ENCODE peak calls at places on chromosomes 16 and 17, in seven cellular contexts. X is activated CD8-positive, alpha-beta T cell treated with anti-CD3 and anti-CD28 coated beads, Interleukin-2, amount 10 ng/mL, durations not matched to agents 7 days and 5 days; Y is stimulated activated CD4-positive, alpha-beta T cell treated with anti-CD3 and anti-CD28 coated beads, Interleukin-1b, Interleukin-23, amount 100 ng/mL, for 24 hours; V is ELF-1; O is anterior cingulate cortex; Q is LoVo; G is AG04450. S is an unnamed sample.

GRCh38 chr16:105521-105920 is 27.5 kb downstream of the MPG start:
- DNase-seq in V (no peak), O (no peak), G (no peak), Y (no peak), X (no peak), Q (no peak), S (no peak)

GRCh38 chr17:41917957-41918391 is 777 bp downstream of the ACLY start:
- DNase-seq in O (no peak), V (peak), Y (peak), G (no peak), Q (peak), X (peak), S (no peak)

GRCh38 chr17:67608691-67609090 is 109.0 kb upstream of the NOL11 start:
- DNase-seq in X (no peak), Q (no peak), Y (no peak), V (peak), O (no peak), G (peak), S (no peak)

GRCh38 chr17:35809855-35810461 is 674 bp downstream of the TAF15 start:
- DNase-seq in V (no peak), O (no peak), G (no peak), Q (no peak), Y (no peak), X (no peak), S (no peak)

GRCh38 chr17:57999496-58000017 is 7.5 kb downstream of the SRSF1 start:
- DNase-seq in Y (no peak), O (no peak), G (peak), Q (peak), X (no peak), V (no peak), S (peak)

GRCh38 chr17:49600949-49601348 is 25.3 kb downstream of the NXPH3 start:
- DNase-seq in X (no peak), O (no peak), G (no peak), V (no peak), Q (no peak), Y (no peak), S (no peak)

GRCh38 chr17:9294661-9295210 is 273.4 kb downstream of the NTN1 start:
- DNase-seq in Y (no peak), V (no peak), Q (no peak), G (no peak), X (no peak), O (no peak), S (no peak)

GRCh38 chr16:86030116-86030515 is 131.2 kb downstream of the IRF8 start:
- DNase-seq in V (no peak), X (no peak), O (no peak), Y (no peak), G (no peak), Q (no peak), S (no peak)

GRCh38 chr17:39167492-39167891 is 1.5 kb upstream of the ARL5C start:
- DNase-seq in O (no peak), Y (no peak), X (peak), V (no peak), Q (no peak), G (no peak), S (no peak)

GRCh38 chr16:27154573-27155521 is 48.5 kb upstream of the KDM8 start:
- DNase-seq in X (peak), Y (peak), V (peak), Q (peak), G (no peak), O (peak), S (peak)

GRCh38 chr17:79065105-79065670 is 9.4 kb upstream of the ENGASE start:
- DNase-seq in O (no peak), V (peak), G (no peak), Y (peak), X (peak), Q (peak), S (peak)

GRCh38 chr17:45686250-45686649 is 97.9 kb upstream of the CRHR1 start:
- DNase-seq in G (no peak), Q (no peak), O (no peak), Y (no peak), X (no peak), V (no peak), S (no peak)

GRCh38 chr17:16516594-16517018 is 24.6 kb upstream of the LRRC75A start:
- DNase-seq in G (peak), Y (no peak), X (no peak), Q (peak), V (peak), O (peak), S (peak)

GRCh38 chr17:4944163-4944553 is 4.1 kb downstream of the RNF167 start:
- DNase-seq in O (no peak), Q (no peak), V (no peak), Y (peak), X (peak), G (no peak), S (no peak)

GRCh38 chr17:75828741-75829140 is 15.5 kb downstream of the UNC13D start:
- DNase-seq in V (no peak), O (no peak), G (no peak), X (no peak), Y (no peak), Q (no peak), S (no peak)

GRCh38 chr17:49447603-49448325 is 33.1 kb upstream of the PHB1 start:
- DNase-seq in X (no peak), O (no peak), Y (no peak), V (no peak), G (no peak), Q (no peak), S (no peak)

GRCh38 chr17:7356779-7357178 is 1.8 kb downstream of the TMEM95 start:
- DNase-seq in X (no peak), O (no peak), Q (no peak), V (no peak), Y (no peak), G (no peak), S (no peak)

GRCh38 chr17:82593590-82594087 is 54.6 kb downstream of the WDR45B start:
- DNase-seq in X (no peak), O (no peak), G (no peak), Q (no peak), Y (no peak), V (no peak), S (no peak)

S was measured in HCT116.